ENCODE peak calls at places on chromosomes 7 and 10, in seven cellular contexts. D is stimulated activated CD4-positive, alpha-beta T cell treated with anti-CD3 and anti-CD28 coated beads, Interleukin-15, amount 100 ng/mL, for 1 hour; E is G401; L is BE2C; J is T-helper 9 cell; S is ELF-1; B is NCI-H1092. Q is an unnamed sample.

GRCh38 chr10:124354411-124355382 is 64.0 kb downstream of the OAT start:
- DNase-seq in D (peak; percentile 22), E (no peak), L (peak; percentile 80), J (no peak), S (peak; percentile 67), B (no peak), Q (peak; percentile 58)

GRCh38 chr10:123640016-123640535 is 26.1 kb upstream of the GPR26 start:
- DNase-seq in D (no peak), E (no peak), L (no peak), J (no peak), S (peak; percentile 81), B (no peak), Q (no peak)

GRCh38 chr10:64379898-64380297 is 858.7 kb downstream of the REEP3 start:
- DNase-seq in D (no peak), E (no peak), L (peak; percentile 23), J (no peak), S (peak; percentile 30), B (no peak), Q (no peak)

GRCh38 chr7:19982841-19983835 is 209.7 kb upstream of the TMEM196 start:
- DNase-seq in D (no peak), E (no peak), L (peak; percentile 67), J (no peak), S (peak; percentile 64), B (no peak), Q (no peak)

GRCh38 chr10:31133628-31134302 is 102.1 kb upstream of the ZNF438 start:
- DNase-seq in D (peak; percentile 63), E (peak; percentile 85), L (peak; percentile 92), J (peak; percentile 64), S (peak; percentile 83), B (peak; percentile 67), Q (peak; percentile 80)

GRCh38 chr7:18693826-18694225 is 198.3 kb downstream of the HDAC9 start:
- DNase-seq in D (no peak), E (no peak), L (no peak), J (no peak), S (no peak), B (no peak), Q (no peak)

GRCh38 chr7:109890622-109891021 is 1200.3 kb upstream of the LRRN3 start:
- DNase-seq in D (no peak), E (no peak), L (no peak), J (no peak), S (no peak), B (no peak), Q (no peak)

GRCh38 chr10:69626826-69627225 is 3.2 kb upstream of the FAM241B start:
- DNase-seq in D (no peak), E (no peak), L (no peak), J (no peak), S (no peak), B (no peak), Q (no peak)

GRCh38 chr10:75099952-75100763 is 11.3 kb upstream of the SAMD8 start:
- DNase-seq in D (peak; percentile 77), E (peak; percentile 76), L (peak; percentile 80), J (peak; percentile 85), S (peak; percentile 92), B (no peak), Q (peak; percentile 49)

GRCh38 chr10:98340261-98340675 is 72.3 kb upstream of the LOXL4 start:
- DNase-seq in D (no peak), E (peak; percentile 97), L (no peak), J (no peak), S (no peak), B (no peak), Q (peak; percentile 18)